ENCODE peak calls at places on chromosomes 2 and 18, in nine cellular contexts. One of them, this sample, is unnamed.

GRCh38 chr18:58603365-58604067 is 25.4 kb downstream of the ALPK2 start:
- DNase-seq in stimulated activated CD8-positive, alpha-beta memory T cell treated with anti-CD3 and anti-CD28 coated beads, Interleukin-15, amount 100 ng/mL, for 1 hour: no peak
- DNase-seq in aorta: no peak
- DNase-seq in cerebellar cortex: no peak
- DNase-seq in sigmoid colon: peak
- DNase-seq in head of caudate nucleus: no peak
- DNase-seq in activated B cell treated with CpG ODN at 0.5 μM for 24 hours: no peak
- DNase-seq in AG04450: no peak
- DNase-seq in lower lobe of right lung: no peak
- DNase-seq in this sample: peak

GRCh38 chr2:121907905-121908304 is 152.5 kb downstream of the TSN start:
- DNase-seq in stimulated activated CD8-positive, alpha-beta memory T cell treated with anti-CD3 and anti-CD28 coated beads, Interleukin-15, amount 100 ng/mL, for 1 hour: no peak
- DNase-seq in head of caudate nucleus: no peak
- DNase-seq in AG04450: no peak
- DNase-seq in activated B cell treated with CpG ODN at 0.5 μM for 24 hours: no peak
- DNase-seq in cerebellar cortex: no peak
- DNase-seq in aorta: no peak
- DNase-seq in lower lobe of right lung: no peak
- DNase-seq in sigmoid colon: no peak
- DNase-seq in this sample: no peak

GRCh38 chr2:58508021-58508420 is 266.9 kb upstream of the FANCL start:
- DNase-seq in activated B cell treated with CpG ODN at 0.5 μM for 24 hours: no peak
- DNase-seq in sigmoid colon: no peak
- DNase-seq in AG04450: no peak
- DNase-seq in head of caudate nucleus: peak
- DNase-seq in aorta: no peak
- DNase-seq in cerebellar cortex: no peak
- DNase-seq in stimulated activated CD8-positive, alpha-beta memory T cell treated with anti-CD3 and anti-CD28 coated beads, Interleukin-15, amount 100 ng/mL, for 1 hour: no peak
- DNase-seq in lower lobe of right lung: no peak
- DNase-seq in this sample: no peak

GRCh38 chr2:17658251-17658843 is 95.3 kb downstream of the SMC6 start:
- DNase-seq in activated B cell treated with CpG ODN at 0.5 μM for 24 hours: no peak
- DNase-seq in head of caudate nucleus: no peak
- DNase-seq in lower lobe of right lung: no peak
- DNase-seq in stimulated activated CD8-positive, alpha-beta memory T cell treated with anti-CD3 and anti-CD28 coated beads, Interleukin-15, amount 100 ng/mL, for 1 hour: no peak
- DNase-seq in sigmoid colon: no peak
- DNase-seq in AG04450: no peak
- DNase-seq in cerebellar cortex: no peak
- DNase-seq in aorta: no peak
- DNase-seq in this sample: no peak

GRCh38 chr2:65846984-65847383 is 414.6 kb upstream of the SPRED2 start:
- DNase-seq in aorta: peak
- DNase-seq in sigmoid colon: peak
- DNase-seq in lower lobe of right lung: no peak
- DNase-seq in activated B cell treated with CpG ODN at 0.5 μM for 24 hours: no peak
- DNase-seq in cerebellar cortex: no peak
- DNase-seq in head of caudate nucleus: no peak
- DNase-seq in AG04450: no peak
- DNase-seq in stimulated activated CD8-positive, alpha-beta memory T cell treated with anti-CD3 and anti-CD28 coated beads, Interleukin-15, amount 100 ng/mL, for 1 hour: no peak
- DNase-seq in this sample: no peak

GRCh38 chr2:223820549-223820948 is 16.8 kb downstream of the AP1S3 start:
- DNase-seq in cerebellar cortex: no peak
- DNase-seq in sigmoid colon: no peak
- DNase-seq in AG04450: no peak
- DNase-seq in activated B cell treated with CpG ODN at 0.5 μM for 24 hours: no peak
- DNase-seq in lower lobe of right lung: no peak
- DNase-seq in aorta: no peak
- DNase-seq in head of caudate nucleus: no peak
- DNase-seq in stimulated activated CD8-positive, alpha-beta memory T cell treated with anti-CD3 and anti-CD28 coated beads, Interleukin-15, amount 100 ng/mL, for 1 hour: no peak
- DNase-seq in this sample: no peak

GRCh38 chr2:239831272-239831731 is 193.8 kb downstream of the NDUFA10 start:
- DNase-seq in activated B cell treated with CpG ODN at 0.5 μM for 24 hours: peak
- DNase-seq in sigmoid colon: peak
- DNase-seq in lower lobe of right lung: no peak
- DNase-seq in stimulated activated CD8-positive, alpha-beta memory T cell treated with anti-CD3 and anti-CD28 coated beads, Interleukin-15, amount 100 ng/mL, for 1 hour: no peak
- DNase-seq in aorta: peak
- DNase-seq in head of caudate nucleus: no peak
- DNase-seq in cerebellar cortex: no peak
- DNase-seq in AG04450: no peak
- DNase-seq in this sample: no peak

GRCh38 chr18:812673-813404 is 797 bp upstream of the YES1 start:
- DNase-seq in sigmoid colon: peak
- DNase-seq in stimulated activated CD8-positive, alpha-beta memory T cell treated with anti-CD3 and anti-CD28 coated beads, Interleukin-15, amount 100 ng/mL, for 1 hour: peak
- DNase-seq in head of caudate nucleus: no peak
- DNase-seq in activated B cell treated with CpG ODN at 0.5 μM for 24 hours: peak
- DNase-seq in AG04450: peak
- DNase-seq in cerebellar cortex: peak
- DNase-seq in lower lobe of right lung: peak
- DNase-seq in aorta: peak
- DNase-seq in this sample: peak

GRCh38 chr2:108575132-108575966 is 41.1 kb downstream of the LIMS1 start:
- DNase-seq in aorta: no peak
- DNase-seq in sigmoid colon: no peak
- DNase-seq in stimulated activated CD8-positive, alpha-beta memory T cell treated with anti-CD3 and anti-CD28 coated beads, Interleukin-15, amount 100 ng/mL, for 1 hour: no peak
- DNase-seq in cerebellar cortex: no peak
- DNase-seq in activated B cell treated with CpG ODN at 0.5 μM for 24 hours: no peak
- DNase-seq in lower lobe of right lung: no peak
- DNase-seq in AG04450: peak
- DNase-seq in head of caudate nucleus: no peak
- DNase-seq in this sample: no peak

GRCh38 chr2:119823734-119824334 is 64.1 kb downstream of the PTPN4 start:
- DNase-seq in cerebellar cortex: peak
- DNase-seq in sigmoid colon: no peak
- DNase-seq in activated B cell treated with CpG ODN at 0.5 μM for 24 hours: no peak
- DNase-seq in head of caudate nucleus: peak
- DNase-seq in lower lobe of right lung: no peak
- DNase-seq in stimulated activated CD8-positive, alpha-beta memory T cell treated with anti-CD3 and anti-CD28 coated beads, Interleukin-15, amount 100 ng/mL, for 1 hour: no peak
- DNase-seq in aorta: no peak
- DNase-seq in AG04450: no peak
- DNase-seq in this sample: no peak

GRCh38 chr2:191748050-191748449 is 70.1 kb downstream of the NABP1 start:
- DNase-seq in lower lobe of right lung: no peak
- DNase-seq in stimulated activated CD8-positive, alpha-beta memory T cell treated with anti-CD3 and anti-CD28 coated beads, Interleukin-15, amount 100 ng/mL, for 1 hour: no peak
- DNase-seq in AG04450: no peak
- DNase-seq in cerebellar cortex: no peak
- DNase-seq in aorta: no peak
- DNase-seq in activated B cell treated with CpG ODN at 0.5 μM for 24 hours: no peak
- DNase-seq in head of caudate nucleus: no peak
- DNase-seq in sigmoid colon: no peak
- DNase-seq in this sample: no peak

GRCh38 chr18:79517322-79517721 is 121.6 kb downstream of the NFATC1 start:
- DNase-seq in cerebellar cortex: no peak
- DNase-seq in activated B cell treated with CpG ODN at 0.5 μM for 24 hours: peak
- DNase-seq in sigmoid colon: no peak
- DNase-seq in AG04450: no peak
- DNase-seq in aorta: peak
- DNase-seq in head of caudate nucleus: no peak
- DNase-seq in lower lobe of right lung: no peak
- DNase-seq in stimulated activated CD8-positive, alpha-beta memory T cell treated with anti-CD3 and anti-CD28 coated beads, Interleukin-15, amount 100 ng/mL, for 1 hour: no peak
- DNase-seq in this sample: no peak

GRCh38 chr2:118443596-118443995 is 355.3 kb downstream of the INSIG2 start:
- DNase-seq in head of caudate nucleus: no peak
- DNase-seq in aorta: no peak
- DNase-seq in lower lobe of right lung: no peak
- DNase-seq in stimulated activated CD8-positive, alpha-beta memory T cell treated with anti-CD3 and anti-CD28 coated beads, Interleukin-15, amount 100 ng/mL, for 1 hour: no peak
- DNase-seq in AG04450: peak
- DNase-seq in cerebellar cortex: no peak
- DNase-seq in sigmoid colon: no peak
- DNase-seq in activated B cell treated with CpG ODN at 0.5 μM for 24 hours: no peak
- DNase-seq in this sample: no peak

GRCh38 chr2:154846842-154847241 is 148.3 kb downstream of the KCNJ3 start:
- DNase-seq in AG04450: no peak
- DNase-seq in lower lobe of right lung: no peak
- DNase-seq in cerebellar cortex: peak
- DNase-seq in head of caudate nucleus: no peak
- DNase-seq in aorta: no peak
- DNase-seq in sigmoid colon: no peak
- DNase-seq in activated B cell treated with CpG ODN at 0.5 μM for 24 hours: no peak
- DNase-seq in stimulated activated CD8-positive, alpha-beta memory T cell treated with anti-CD3 and anti-CD28 coated beads, Interleukin-15, amount 100 ng/mL, for 1 hour: no peak
- DNase-seq in this sample: no peak

GRCh38 chr2:8154270-8154669 is 527.6 kb upstream of the ID2 start:
- DNase-seq in head of caudate nucleus: no peak
- DNase-seq in stimulated activated CD8-positive, alpha-beta memory T cell treated with anti-CD3 and anti-CD28 coated beads, Interleukin-15, amount 100 ng/mL, for 1 hour: no peak
- DNase-seq in activated B cell treated with CpG ODN at 0.5 μM for 24 hours: no peak
- DNase-seq in AG04450: no peak
- DNase-seq in cerebellar cortex: no peak
- DNase-seq in aorta: no peak
- DNase-seq in lower lobe of right lung: no peak
- DNase-seq in sigmoid colon: no peak
- DNase-seq in this sample: no peak

GRCh38 chr18:9137168-9138066 is 836 bp downstream of the ANKRD12 start:
- DNase-seq in activated B cell treated with CpG ODN at 0.5 μM for 24 hours: no peak
- DNase-seq in lower lobe of right lung: peak
- DNase-seq in aorta: peak
- DNase-seq in head of caudate nucleus: peak
- DNase-seq in stimulated activated CD8-positive, alpha-beta memory T cell treated with anti-CD3 and anti-CD28 coated beads, Interleukin-15, amount 100 ng/mL, for 1 hour: peak
- DNase-seq in cerebellar cortex: peak
- DNase-seq in AG04450: peak
- DNase-seq in sigmoid colon: peak
- DNase-seq in this sample: peak

GRCh38 chr2:219497495-219498279 is 1.0 kb upstream of the GMPPA start:
- DNase-seq in cerebellar cortex: no peak
- DNase-seq in AG04450: peak
- DNase-seq in lower lobe of right lung: peak
- DNase-seq in activated B cell treated with CpG ODN at 0.5 μM for 24 hours: no peak
- DNase-seq in aorta: peak
- DNase-seq in stimulated activated CD8-positive, alpha-beta memory T cell treated with anti-CD3 and anti-CD28 coated beads, Interleukin-15, amount 100 ng/mL, for 1 hour: no peak
- DNase-seq in sigmoid colon: peak
- DNase-seq in head of caudate nucleus: peak
- DNase-seq in this sample: no peak

GRCh38 chr18:24923138-24923537 is 428.8 kb downstream of the ZNF521 start:
- DNase-seq in lower lobe of right lung: no peak
- DNase-seq in sigmoid colon: no peak
- DNase-seq in head of caudate nucleus: no peak
- DNase-seq in stimulated activated CD8-positive, alpha-beta memory T cell treated with anti-CD3 and anti-CD28 coated beads, Interleukin-15, amount 100 ng/mL, for 1 hour: no peak
- DNase-seq in cerebellar cortex: no peak
- DNase-seq in activated B cell treated with CpG ODN at 0.5 μM for 24 hours: no peak
- DNase-seq in AG04450: no peak
- DNase-seq in aorta: no peak
- DNase-seq in this sample: no peak

GRCh38 chr2:109646961-109647360 is 32.8 kb downstream of the SOWAHC start:
- DNase-seq in cerebellar cortex: no peak
- DNase-seq in activated B cell treated with CpG ODN at 0.5 μM for 24 hours: no peak
- DNase-seq in aorta: no peak
- DNase-seq in stimulated activated CD8-positive, alpha-beta memory T cell treated with anti-CD3 and anti-CD28 coated beads, Interleukin-15, amount 100 ng/mL, for 1 hour: no peak
- DNase-seq in sigmoid colon: no peak
- DNase-seq in AG04450: no peak
- DNase-seq in head of caudate nucleus: no peak
- DNase-seq in lower lobe of right lung: no peak
- DNase-seq in this sample: no peak

GRCh38 chr2:215371915-215372897 is 60.3 kb downstream of the ATIC start:
- DNase-seq in lower lobe of right lung: no peak
- DNase-seq in activated B cell treated with CpG ODN at 0.5 μM for 24 hours: no peak
- DNase-seq in sigmoid colon: no peak
- DNase-seq in cerebellar cortex: no peak
- DNase-seq in head of caudate nucleus: no peak
- DNase-seq in stimulated activated CD8-positive, alpha-beta memory T cell treated with anti-CD3 and anti-CD28 coated beads, Interleukin-15, amount 100 ng/mL, for 1 hour: no peak
- DNase-seq in aorta: no peak
- DNase-seq in AG04450: no peak
- DNase-seq in this sample: no peak

This sample was measured in mesothelial cell of epicardium.